ENCODE peak calls at places on chromosomes 2 and 18, in ten cellular contexts. One of them, this sample, is unnamed. For H3K27me3, the result is how much of the 10 kb centered on the place peaks cover.

GRCh38 chr18:59265246-59266018 is 7.8 kb downstream of the RAX start:
- DNase-seq in RWPE2: no peak
- DNase-seq in AG04450: no peak
- DNase-seq in ovary: no peak
- DNase-seq in mammary epithelial cell: no peak
- DNase-seq in astrocyte: no peak
- DNase-seq in ascending aorta: no peak
- DNase-seq in tibial artery: no peak
- DNase-seq in WERI-Rb-1: peak
- DNase-seq in HCT116: no peak
- DNase-seq in this sample: no peak

GRCh38 chr18:58714259-58714658 is 43.0 kb downstream of the MALT1 start:
- DNase-seq in RWPE2: no peak
- DNase-seq in AG04450: no peak
- DNase-seq in ovary: no peak
- DNase-seq in mammary epithelial cell: no peak
- DNase-seq in astrocyte: no peak
- DNase-seq in ascending aorta: no peak
- DNase-seq in tibial artery: no peak
- DNase-seq in WERI-Rb-1: no peak
- DNase-seq in HCT116: no peak
- DNase-seq in this sample: no peak

GRCh38 chr2:12819098-12819465 is 102.3 kb downstream of the TRIB2 start:
- DNase-seq in RWPE2: peak
- DNase-seq in AG04450: peak
- DNase-seq in ovary: peak
- DNase-seq in mammary epithelial cell: peak
- DNase-seq in astrocyte: peak
- DNase-seq in ascending aorta: peak
- DNase-seq in tibial artery: peak
- DNase-seq in WERI-Rb-1: no peak
- DNase-seq in HCT116: no peak
- DNase-seq in this sample: no peak

GRCh38 chr18:43061318-43061717 is 54.2 kb downstream of the RIT2 start:
- DNase-seq in RWPE2: no peak
- DNase-seq in AG04450: no peak
- DNase-seq in ovary: no peak
- DNase-seq in mammary epithelial cell: no peak
- DNase-seq in astrocyte: no peak
- DNase-seq in ascending aorta: no peak
- DNase-seq in tibial artery: no peak
- DNase-seq in WERI-Rb-1: no peak
- DNase-seq in HCT116: no peak
- DNase-seq in this sample: no peak

GRCh38 chr2:191847764-191848163 is 876 bp upstream of the CAVIN2 start:
- DNase-seq in RWPE2: no peak
- DNase-seq in AG04450: no peak
- DNase-seq in ovary: no peak
- DNase-seq in mammary epithelial cell: no peak
- DNase-seq in astrocyte: no peak
- DNase-seq in ascending aorta: no peak
- DNase-seq in tibial artery: no peak
- DNase-seq in WERI-Rb-1: no peak
- DNase-seq in HCT116: no peak
- DNase-seq in this sample: no peak

GRCh38 chr2:41966431-41966893 is 81.4 kb upstream of the PKDCC start:
- DNase-seq in RWPE2: peak
- DNase-seq in AG04450: peak
- DNase-seq in ovary: peak
- DNase-seq in mammary epithelial cell: peak
- DNase-seq in astrocyte: peak
- DNase-seq in ascending aorta: peak
- DNase-seq in tibial artery: peak
- DNase-seq in WERI-Rb-1: no peak
- DNase-seq in HCT116: no peak
- DNase-seq in this sample: no peak

GRCh38 chr2:2112416-2113131 is 218.5 kb downstream of the MYT1L start:
- DNase-seq in RWPE2: no peak
- DNase-seq in AG04450: no peak
- DNase-seq in ovary: no peak
- DNase-seq in mammary epithelial cell: no peak
- DNase-seq in astrocyte: no peak
- DNase-seq in ascending aorta: no peak
- DNase-seq in tibial artery: no peak
- DNase-seq in WERI-Rb-1: no peak
- DNase-seq in HCT116: no peak
- DNase-seq in this sample: no peak

GRCh38 chr2:35114765-35115164 is 1240.8 kb upstream of the CRIM1 start:
- DNase-seq in RWPE2: no peak
- DNase-seq in AG04450: no peak
- DNase-seq in ovary: no peak
- DNase-seq in mammary epithelial cell: no peak
- DNase-seq in astrocyte: no peak
- DNase-seq in ascending aorta: no peak
- DNase-seq in tibial artery: no peak
- DNase-seq in WERI-Rb-1: peak
- DNase-seq in HCT116: no peak
- DNase-seq in this sample: no peak

GRCh38 chr2:15299904-15300528 is 261.1 kb downstream of the NBAS start:
- DNase-seq in RWPE2: no peak
- DNase-seq in AG04450: no peak
- DNase-seq in ovary: no peak
- DNase-seq in mammary epithelial cell: no peak
- DNase-seq in astrocyte: no peak
- DNase-seq in ascending aorta: no peak
- DNase-seq in tibial artery: no peak
- DNase-seq in WERI-Rb-1: no peak
- DNase-seq in HCT116: no peak
- DNase-seq in this sample: no peak

GRCh38 chr2:216109962-216110614 is 940 bp downstream of the XRCC5 start:
- DNase-seq in RWPE2: no peak
- DNase-seq in AG04450: peak
- DNase-seq in ovary: no peak
- DNase-seq in mammary epithelial cell: peak
- DNase-seq in astrocyte: peak
- DNase-seq in ascending aorta: no peak
- DNase-seq in tibial artery: no peak
- DNase-seq in WERI-Rb-1: no peak
- DNase-seq in HCT116: peak
- DNase-seq in this sample: no peak
- TF ChIP-seq CTCF in RWPE2: peak
- TF ChIP-seq CTCF in AG04450: peak
- TF ChIP-seq CTCF in ovary: no peak
- TF ChIP-seq CTCF in mammary epithelial cell: peak
- TF ChIP-seq CTCF in astrocyte: peak
- TF ChIP-seq CTCF in ascending aorta: no peak
- TF ChIP-seq CTCF in tibial artery: peak
- TF ChIP-seq CTCF in WERI-Rb-1: no peak
- TF ChIP-seq CTCF in HCT116: peak
- TF ChIP-seq CTCF in this sample: peak

DNA sequence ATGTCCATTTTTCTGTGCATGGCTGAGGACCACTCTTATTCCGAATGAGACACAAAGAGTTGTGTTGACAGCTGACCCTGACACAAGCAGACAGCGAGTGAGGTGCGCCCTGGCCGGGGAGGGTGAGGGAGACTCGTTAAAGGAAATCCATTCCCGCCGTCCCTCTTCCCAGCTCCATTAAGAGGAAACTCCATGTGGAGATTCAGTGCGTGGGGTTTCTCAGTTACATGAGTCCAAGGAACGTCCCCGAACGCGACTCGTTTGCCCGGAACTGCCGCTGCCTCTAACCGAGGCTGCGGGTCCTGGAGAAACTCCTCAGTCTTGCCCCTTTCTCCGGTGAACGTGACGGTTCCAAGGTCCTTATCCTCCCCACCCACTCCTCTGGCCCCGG is 1.0 kb downstream of the GREB1L start:
- DNase-seq in RWPE2: no peak
- DNase-seq in AG04450: no peak
- DNase-seq in ovary: peak
- DNase-seq in mammary epithelial cell: peak
- DNase-seq in astrocyte: peak
- DNase-seq in ascending aorta: no peak
- DNase-seq in tibial artery: no peak
- DNase-seq in WERI-Rb-1: peak
- DNase-seq in HCT116: no peak
- DNase-seq in this sample: no peak
- H3K27me3 ChIP-seq in RWPE2: under half
- H3K27me3 ChIP-seq in AG04450: under half
- H3K27me3 ChIP-seq in ovary: under half
- H3K27me3 ChIP-seq in mammary epithelial cell: under half
- H3K27me3 ChIP-seq in astrocyte: under half
- H3K27me3 ChIP-seq in ascending aorta: under half
- H3K27me3 ChIP-seq in tibial artery: under half
- H3K27me3 ChIP-seq in WERI-Rb-1: under half
- H3K27me3 ChIP-seq in HCT116: under half
- H3K27me3 ChIP-seq in this sample: half or more

GRCh38 chr2:241503776-241504392 is 4.5 kb downstream of the STK25 start:
- DNase-seq in RWPE2: no peak
- DNase-seq in AG04450: no peak
- DNase-seq in ovary: no peak
- DNase-seq in mammary epithelial cell: no peak
- DNase-seq in astrocyte: no peak
- DNase-seq in ascending aorta: no peak
- DNase-seq in tibial artery: no peak
- DNase-seq in WERI-Rb-1: no peak
- DNase-seq in HCT116: no peak
- DNase-seq in this sample: no peak
- TF ChIP-seq CTCF in RWPE2: no peak
- TF ChIP-seq CTCF in AG04450: no peak
- TF ChIP-seq CTCF in ovary: no peak
- TF ChIP-seq CTCF in mammary epithelial cell: no peak
- TF ChIP-seq CTCF in astrocyte: no peak
- TF ChIP-seq CTCF in ascending aorta: no peak
- TF ChIP-seq CTCF in tibial artery: no peak
- TF ChIP-seq CTCF in WERI-Rb-1: no peak
- TF ChIP-seq CTCF in HCT116: no peak
- TF ChIP-seq CTCF in this sample: no peak

GRCh38 chr2:23469142-23469540 is 84.2 kb downstream of the KLHL29 start:
- DNase-seq in RWPE2: no peak
- DNase-seq in AG04450: no peak
- DNase-seq in ovary: no peak
- DNase-seq in mammary epithelial cell: no peak
- DNase-seq in astrocyte: no peak
- DNase-seq in ascending aorta: no peak
- DNase-seq in tibial artery: no peak
- DNase-seq in WERI-Rb-1: no peak
- DNase-seq in HCT116: no peak
- DNase-seq in this sample: peak

GRCh38 chr2:23465982-23466381 is 81.0 kb downstream of the KLHL29 start:
- DNase-seq in RWPE2: no peak
- DNase-seq in AG04450: no peak
- DNase-seq in ovary: no peak
- DNase-seq in mammary epithelial cell: no peak
- DNase-seq in astrocyte: no peak
- DNase-seq in ascending aorta: no peak
- DNase-seq in tibial artery: no peak
- DNase-seq in WERI-Rb-1: no peak
- DNase-seq in HCT116: no peak
- DNase-seq in this sample: no peak

GRCh38 chr2:23468384-23469141 is 83.6 kb downstream of the KLHL29 start:
- DNase-seq in RWPE2: no peak
- DNase-seq in AG04450: no peak
- DNase-seq in ovary: no peak
- DNase-seq in mammary epithelial cell: no peak
- DNase-seq in astrocyte: no peak
- DNase-seq in ascending aorta: no peak
- DNase-seq in tibial artery: no peak
- DNase-seq in WERI-Rb-1: no peak
- DNase-seq in HCT116: no peak
- DNase-seq in this sample: no peak

GRCh38 chr2:23465138-23465537 is 80.2 kb downstream of the KLHL29 start:
- DNase-seq in RWPE2: no peak
- DNase-seq in AG04450: no peak
- DNase-seq in ovary: no peak
- DNase-seq in mammary epithelial cell: no peak
- DNase-seq in astrocyte: no peak
- DNase-seq in ascending aorta: no peak
- DNase-seq in tibial artery: no peak
- DNase-seq in WERI-Rb-1: no peak
- DNase-seq in HCT116: no peak
- DNase-seq in this sample: no peak

DNA sequence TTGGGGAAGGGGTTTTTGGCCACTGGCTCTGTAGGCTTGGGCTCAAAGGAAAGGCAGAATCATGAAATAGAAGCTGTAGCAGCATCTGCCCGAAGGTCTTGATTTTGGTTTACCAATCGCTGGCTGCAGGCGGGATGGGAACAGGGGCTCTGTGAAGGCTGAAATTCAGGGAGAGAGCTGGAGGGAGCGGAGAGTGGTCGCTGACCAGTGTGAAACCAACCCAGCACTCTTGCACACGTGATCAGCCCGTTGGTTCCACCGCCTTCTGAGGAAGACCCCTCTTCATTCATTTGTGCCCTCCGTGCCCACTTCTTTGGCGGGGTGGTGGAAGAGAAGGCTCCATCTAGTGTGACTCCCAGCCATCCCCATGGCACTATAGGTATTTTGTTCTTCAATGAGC is 82.6 kb downstream of the KLHL29 start:
- DNase-seq in RWPE2: no peak
- DNase-seq in AG04450: no peak
- DNase-seq in ovary: no peak
- DNase-seq in mammary epithelial cell: no peak
- DNase-seq in astrocyte: no peak
- DNase-seq in ascending aorta: no peak
- DNase-seq in tibial artery: no peak
- DNase-seq in WERI-Rb-1: no peak
- DNase-seq in HCT116: no peak
- DNase-seq in this sample: no peak
- H3K27me3 ChIP-seq in RWPE2: under half
- H3K27me3 ChIP-seq in AG04450: under half
- H3K27me3 ChIP-seq in ovary: under half
- H3K27me3 ChIP-seq in mammary epithelial cell: under half
- H3K27me3 ChIP-seq in astrocyte: under half
- H3K27me3 ChIP-seq in ascending aorta: under half
- H3K27me3 ChIP-seq in tibial artery: under half
- H3K27me3 ChIP-seq in WERI-Rb-1: under half
- H3K27me3 ChIP-seq in HCT116: under half
- H3K27me3 ChIP-seq in this sample: under half

GRCh38 chr2:222318026-222318711 is 19.4 kb upstream of the PAX3 start:
- DNase-seq in RWPE2: no peak
- DNase-seq in AG04450: peak
- DNase-seq in ovary: peak
- DNase-seq in mammary epithelial cell: peak
- DNase-seq in astrocyte: peak
- DNase-seq in ascending aorta: no peak
- DNase-seq in tibial artery: no peak
- DNase-seq in WERI-Rb-1: peak
- DNase-seq in HCT116: peak
- DNase-seq in this sample: peak
- TF ChIP-seq CTCF in RWPE2: peak
- TF ChIP-seq CTCF in AG04450: peak
- TF ChIP-seq CTCF in ovary: peak
- TF ChIP-seq CTCF in mammary epithelial cell: peak
- TF ChIP-seq CTCF in astrocyte: peak
- TF ChIP-seq CTCF in ascending aorta: no peak
- TF ChIP-seq CTCF in tibial artery: no peak
- TF ChIP-seq CTCF in WERI-Rb-1: peak
- TF ChIP-seq CTCF in HCT116: peak
- TF ChIP-seq CTCF in this sample: peak

This sample was measured in upper lobe of right lung.